ENCODE peak calls at places on chromosomes 1 and 21, in ten cellular contexts. I is progenitor cell of endocrine pancreas; S is activated gamma-delta T cell treated with Interleukin-2 at 50 U/mL for 16 hours; T is SJSA1; N is LoVo; L is Ammon's horn; O is IMR-90; X is NB4; R is stimulated activated CD4-positive, alpha-beta T cell treated with anti-CD3 and anti-CD28 coated beads, Interleukin-1b, Interleukin-23, amount 100 ng/mL, for 24 hours; P is Peyer's patch. G is an unnamed sample.
A peak's percentile ranks its signal among the peaks of the same experiment; 100 is the strongest.

GRCh38 chr1:12774801-12775345 is 1.3 kb downstream of the PRAMEF12 start:
- DNase-seq in T (no peak), N (no peak), X (no peak), R (no peak), S (no peak), O (no peak), L (no peak), I (no peak), P (no peak), G (no peak)

GRCh38 chr1:145936247-145936646 is 9.0 kb upstream of the RBM8A start:
- DNase-seq in S (no peak), R (no peak), I (no peak), N (no peak), L (no peak), P (no peak), O (no peak), T (no peak), X (no peak), G (no peak)

GRCh38 chr1:173202430-173203145 is 4.5 kb downstream of the TNFSF4 start:
- DNase-seq in O (peak; percentile 95), I (no peak), T (no peak), S (no peak), N (peak; percentile 63), L (peak; percentile 69), P (no peak), X (peak; percentile 58), R (no peak), G (peak; percentile 44)

GRCh38 chr1:202951437-202951836 is 6.7 kb downstream of the ADIPOR1 start:
- DNase-seq in T (no peak), R (no peak), I (no peak), P (no peak), X (no peak), O (no peak), S (no peak), N (no peak), L (no peak), G (no peak)

GRCh38 chr1:10304295-10304694 is 93.9 kb downstream of the KIF1B start:
- DNase-seq in L (no peak), T (no peak), X (no peak), N (no peak), P (no peak), O (no peak), I (no peak), R (no peak), S (no peak), G (no peak)

GRCh38 chr1:43238104-43238503 is 31.7 kb upstream of the TMEM125 start:
- DNase-seq in R (peak; percentile 7), N (peak; percentile 61), X (peak; percentile 68), O (peak; percentile 64), L (peak; percentile 91), P (peak; percentile 88), S (no peak), I (peak; percentile 60), T (peak; percentile 61), G (peak; percentile 56)

GRCh38 chr1:100164226-100164625 is 13.8 kb downstream of the LRRC39 start:
- DNase-seq in I (no peak), O (peak; percentile 67), P (no peak), T (no peak), N (no peak), L (peak; percentile 20), X (no peak), R (no peak), S (no peak), G (no peak)

GRCh38 chr1:242764161-242764560 is 239.7 kb upstream of the PLD5 start:
- DNase-seq in I (no peak), P (no peak), N (no peak), T (no peak), X (no peak), R (no peak), L (no peak), S (no peak), O (no peak), G (no peak)

GRCh38 chr1:81689531-81689941 is 111.2 kb upstream of the ADGRL2 start:
- DNase-seq in O (peak; percentile 86), X (no peak), P (no peak), N (no peak), I (no peak), L (no peak), T (no peak), S (no peak), R (no peak), G (no peak)

GRCh38 chr1:3117879-3118278 is 48.9 kb downstream of the PRDM16 start:
- DNase-seq in S (no peak), X (no peak), P (no peak), N (no peak), T (no peak), L (no peak), O (no peak), R (no peak), I (no peak), G (no peak)

GRCh38 chr1:107771377-107771776 is 193.6 kb downstream of the VAV3 start:
- DNase-seq in R (no peak), N (no peak), X (no peak), L (no peak), P (peak; percentile 60), O (no peak), T (no peak), S (no peak), I (no peak), G (no peak)

GRCh38 chr1:78779831-78780230 is 130.2 kb downstream of the IFI44 start:
- DNase-seq in S (no peak), N (no peak), T (no peak), L (no peak), P (no peak), R (no peak), X (no peak), I (no peak), O (peak; percentile 48), G (no peak)

GRCh38 chr21:33655591-33656221 is 13.4 kb downstream of the ITSN1 start:
- DNase-seq in X (no peak), I (no peak), N (peak; percentile 92), T (peak; percentile 89), P (no peak), S (no peak), O (peak; percentile 97), L (no peak), R (no peak), G (no peak)

GRCh38 chr1:227749916-227750710 is 14.9 kb downstream of the SNAP47 start:
- DNase-seq in O (no peak), X (no peak), T (no peak), L (no peak), R (no peak), P (no peak), N (no peak), I (no peak), S (no peak), G (no peak)

GRCh38 chr1:44650159-44650831 is 24.0 kb downstream of the TMEM53 start:
- DNase-seq in P (peak; percentile 75), T (no peak), L (peak; percentile 56), O (no peak), R (no peak), N (no peak), X (no peak), S (no peak), I (no peak), G (no peak)

GRCh38 chr1:175071544-175071943 is 3.9 kb downstream of the TNN start:
- DNase-seq in O (no peak), X (no peak), L (no peak), S (no peak), N (no peak), P (no peak), T (no peak), R (no peak), I (no peak), G (no peak)

GRCh38 chr1:151347523-151348246 is 633 bp upstream of the RFX5 start:
- DNase-seq in R (no peak), P (no peak), T (no peak), O (no peak), S (no peak), X (no peak), N (no peak), L (no peak), I (no peak), G (no peak)

GRCh38 chr1:153643825-153644224 is 10.0 kb downstream of the CHTOP start:
- DNase-seq in X (no peak), O (no peak), T (no peak), R (no peak), I (no peak), L (no peak), P (no peak), S (no peak), N (no peak), G (no peak)

GRCh38 chr1:156245451-156246232 is 2.2 kb downstream of the PAQR6 start:
- DNase-seq in O (no peak), X (peak; percentile 50), P (peak; percentile 56), T (no peak), R (no peak), S (peak; percentile 34), N (no peak), L (no peak), I (no peak), G (no peak)

GRCh38 chr1:230011333-230012092 is 55.5 kb upstream of the GALNT2 start:
- DNase-seq in P (no peak), I (no peak), L (no peak), O (no peak), X (peak; percentile 75), T (no peak), R (no peak), N (no peak), S (no peak), G (peak; percentile 42)

GRCh38 chr1:220680085-220680687 is 10.0 kb upstream of the C1orf115 start:
- DNase-seq in S (no peak), L (peak; percentile 58), P (no peak), R (no peak), T (no peak), O (peak; percentile 19), I (no peak), X (peak; percentile 48), N (peak; percentile 53), G (peak; percentile 24)

GRCh38 chr1:97202481-97202880 is 480.9 kb downstream of the PTBP2 start:
- DNase-seq in I (no peak), R (no peak), O (no peak), N (no peak), S (no peak), X (no peak), P (no peak), L (peak; percentile 55), T (no peak), G (no peak)

GRCh38 chr1:63592536-63593302 is 492 bp upstream of the PGM1 start:
- DNase-seq in R (no peak), X (no peak), L (peak; percentile 36), I (no peak), T (no peak), P (no peak), N (no peak), S (no peak), O (no peak), G (peak; percentile 59)

GRCh38 chr1:173823776-173824314 is 628 bp upstream of the DARS2 start:
- DNase-seq in R (no peak), N (no peak), O (peak; percentile 20), I (no peak), L (no peak), T (no peak), P (no peak), X (no peak), S (no peak), G (no peak)

GRCh38 chr1:145720556-145720877 is 1.2 kb downstream of the CD160 start:
- DNase-seq in O (peak; percentile 91), N (peak; percentile 26), X (no peak), P (no peak), T (peak; percentile 85), S (no peak), L (no peak), R (no peak), I (no peak), G (no peak)

GRCh38 chr1:163315773-163316374 is 5.9 kb upstream of the NUF2 start:
- DNase-seq in X (peak; percentile 54), I (no peak), L (peak; percentile 67), T (no peak), P (peak; percentile 48), S (peak; percentile 27), N (peak; percentile 24), O (peak; percentile 68), R (peak; percentile 23), G (peak; percentile 52)

GRCh38 chr21:27734146-27734545 is 767.3 kb upstream of the ADAMTS5 start:
- DNase-seq in T (peak; percentile 42), L (no peak), R (no peak), P (no peak), O (peak; percentile 91), I (no peak), N (no peak), X (no peak), S (no peak), G (no peak)

GRCh38 chr1:9410737-9411297 is 118.1 kb downstream of the SPSB1 start:
- DNase-seq in N (no peak), I (no peak), O (peak; percentile 26), L (no peak), T (peak; percentile 46), S (no peak), R (no peak), X (peak; percentile 96), P (no peak), G (no peak)

G was measured in AML-193.